ENCODE peak calls at places on chromosomes 11 and 22, in five cellular contexts. G is GM23338, V is A549, C is GM12878, Q is HepG2. J is an unnamed sample.

GRCh38 chr11:29243616-29244015 is 773.2 kb downstream of the KCNA4 start:
- DNase-seq in G (no peak), V (no peak), C (no peak), Q (no peak), J (no peak)

GRCh38 chr22:49420651-49421050 is 407.0 kb downstream of the BRD1 start:
- DNase-seq in G (no peak), V (no peak), C (no peak), Q (no peak), J (no peak)

GRCh38 chr22:37012262-37012904 is 6.9 kb downstream of the TST start:
- DNase-seq in G (no peak), V (no peak), C (no peak), Q (no peak), J (no peak)

GRCh38 chr11:60455531-60456042 is at the start of gene MS4A1:
- DNase-seq in G (no peak), V (no peak), C (peak; percentile 98), Q (no peak), J (no peak)

GRCh38 chr11:67698247-67698646 is 23.8 kb upstream of the ALDH3B2 start:
- DNase-seq in G (peak; percentile 54), V (peak; percentile 34), C (no peak), Q (peak; percentile 49), J (peak; percentile 60)

GRCh38 chr11:129319201-129319600 is 56.4 kb upstream of the BARX2 start:
- DNase-seq in G (no peak), V (no peak), C (no peak), Q (no peak), J (no peak)

GRCh38 chr11:35066029-35066428 is 72.9 kb upstream of the CD44 start:
- DNase-seq in G (no peak), V (no peak), C (no peak), Q (no peak), J (no peak)

GRCh38 chr11:82936261-82936660 is 34.7 kb downstream of the DDIAS start:
- DNase-seq in G (no peak), V (no peak), C (no peak), Q (no peak), J (no peak)

GRCh38 chr22:30222321-30222720 is 24.2 kb downstream of the LIF start:
- DNase-seq in G (no peak), V (no peak), C (no peak), Q (no peak), J (no peak)

GRCh38 chr11:44795803-44796535 is 69.2 kb downstream of the TSPAN18 start:
- DNase-seq in G (no peak), V (no peak), C (no peak), Q (no peak), J (no peak)

GRCh38 chr22:45511847-45512261 is 9.2 kb downstream of the FBLN1 start:
- DNase-seq in G (no peak), V (no peak), C (no peak), Q (no peak), J (no peak)

GRCh38 chr11:65116370-65117205 is 913 bp downstream of the ZNHIT2 start:
- DNase-seq in G (peak; percentile 67), V (no peak), C (no peak), Q (no peak), J (peak; percentile 38)
- TF ChIP-seq JUNB in G (no peak), V (no peak), C (no peak), Q (no peak), J (no peak)

DNA sequence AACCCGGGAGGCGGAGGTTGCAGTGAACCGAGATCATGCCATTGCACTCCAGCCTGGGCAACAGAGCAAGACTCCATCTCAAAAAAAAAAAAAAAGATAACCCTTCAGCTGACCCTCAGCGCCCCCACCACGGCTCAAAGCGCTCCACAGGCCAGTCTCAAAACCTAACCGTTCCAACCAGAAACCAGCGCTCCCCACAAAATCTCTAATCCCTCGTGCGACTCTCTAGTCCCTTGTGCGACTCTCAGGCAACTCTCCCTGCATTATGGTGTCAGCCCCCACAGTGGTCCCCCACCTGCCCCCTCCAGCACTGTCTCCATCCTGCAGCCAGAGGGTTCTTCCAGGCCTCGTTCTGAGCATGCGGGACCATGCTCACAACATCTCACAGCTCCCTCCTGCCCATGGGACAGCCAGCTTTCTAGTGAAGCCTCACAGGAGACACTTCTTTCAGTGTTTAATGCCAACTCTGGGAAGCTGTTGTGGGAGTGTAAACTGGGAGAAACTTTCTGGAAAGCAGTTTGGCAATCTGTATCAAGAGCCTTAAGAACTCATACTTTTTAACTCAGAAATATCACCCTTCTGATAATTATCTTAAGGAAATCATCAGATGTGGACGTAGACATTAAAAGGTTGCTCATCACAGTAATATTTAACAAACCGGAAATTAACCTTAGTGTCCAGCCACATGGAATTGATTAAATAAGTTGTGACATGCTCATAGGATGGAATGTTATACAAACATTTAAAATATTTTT is 4.2 kb upstream of the RASGRP2 start:
- DNase-seq in G (no peak), V (no peak), C (no peak), Q (no peak), J (no peak)
- TF ChIP-seq JUNB in G (no peak), V (no peak), C (no peak), Q (no peak), J (no peak)

DNA sequence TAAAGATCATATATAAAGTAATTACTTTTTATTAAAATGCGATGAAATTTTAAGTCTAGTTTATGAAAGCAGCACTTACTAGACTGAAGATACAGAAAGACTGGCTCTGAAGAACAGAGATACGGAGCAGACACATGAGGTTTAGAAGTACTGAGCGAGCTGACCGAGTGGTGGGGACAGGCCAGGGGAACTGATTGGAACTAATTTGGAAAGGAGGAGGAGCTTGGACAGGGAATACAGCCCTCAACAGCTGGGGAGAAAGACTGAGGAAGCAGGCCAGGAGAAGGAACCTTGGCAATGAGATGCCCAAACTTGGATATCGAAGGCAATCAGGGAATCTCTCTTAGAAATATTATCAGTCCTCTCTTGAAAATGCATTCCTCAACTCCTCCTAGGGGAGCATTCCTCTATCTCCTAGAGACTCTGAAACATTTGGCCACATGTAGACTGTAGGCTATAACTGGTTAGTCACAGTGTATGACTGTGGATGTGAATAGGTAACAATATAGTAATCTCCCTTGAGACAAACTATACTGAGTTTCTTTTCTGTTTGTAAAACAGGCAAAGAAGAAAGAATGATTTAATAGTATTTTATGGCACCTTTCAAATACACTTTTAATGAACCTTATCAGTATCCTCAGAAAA is 284.6 kb downstream of the GUCY1A2 start:
- DNase-seq in G (no peak), V (no peak), C (no peak), Q (no peak), J (no peak)
- TF ChIP-seq JUNB in G (no peak), V (no peak), C (no peak), Q (no peak), J (no peak)

DNA sequence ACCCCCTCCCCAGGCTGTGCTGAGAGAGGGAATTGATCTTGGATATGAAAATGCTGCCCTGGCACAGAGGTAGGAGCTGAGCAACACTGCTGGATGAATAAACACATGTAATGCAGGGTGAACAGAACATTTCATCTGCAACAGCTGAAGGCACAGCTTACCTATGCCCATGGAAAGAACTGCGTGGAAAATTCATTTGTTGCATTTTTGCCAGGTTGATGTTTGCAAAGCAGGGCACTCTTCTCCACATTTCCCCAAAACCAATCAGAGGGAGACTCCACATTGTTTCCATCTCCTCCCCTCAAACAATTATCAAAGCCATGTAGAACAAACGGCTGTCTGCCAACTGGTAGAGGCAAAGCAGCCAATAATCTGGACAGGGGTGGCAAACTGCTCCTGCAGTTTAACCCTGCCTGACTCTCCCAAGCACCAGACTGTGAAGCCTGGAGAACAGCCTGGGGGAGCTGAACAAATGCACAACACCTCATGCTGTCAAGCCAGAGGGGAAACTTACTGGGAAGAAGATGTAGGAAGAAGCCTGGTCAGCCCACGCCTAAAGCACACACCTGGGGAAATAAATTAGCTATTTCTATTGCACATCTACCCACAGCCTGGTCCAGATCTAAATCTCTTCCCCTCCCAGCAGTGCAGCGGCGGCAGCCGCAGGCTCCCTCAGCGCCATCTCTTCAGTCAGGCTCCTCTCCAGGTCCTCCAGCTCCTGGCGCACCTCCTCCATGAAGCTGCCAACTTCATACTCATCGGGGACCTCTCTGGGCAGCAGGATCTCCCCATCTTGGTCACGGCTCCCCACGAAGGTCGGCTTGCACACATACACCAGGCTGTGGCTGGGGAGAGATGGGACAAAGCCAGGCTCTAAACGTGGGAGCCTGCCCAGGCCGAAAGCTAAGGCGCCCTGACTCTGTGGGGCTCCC is 44.3 kb downstream of the DKK3 start:
- DNase-seq in G (no peak), V (no peak), C (no peak), Q (no peak), J (no peak)
- TF ChIP-seq JUNB in G (no peak), V (no peak), C (no peak), Q (no peak), J (no peak)

DNA sequence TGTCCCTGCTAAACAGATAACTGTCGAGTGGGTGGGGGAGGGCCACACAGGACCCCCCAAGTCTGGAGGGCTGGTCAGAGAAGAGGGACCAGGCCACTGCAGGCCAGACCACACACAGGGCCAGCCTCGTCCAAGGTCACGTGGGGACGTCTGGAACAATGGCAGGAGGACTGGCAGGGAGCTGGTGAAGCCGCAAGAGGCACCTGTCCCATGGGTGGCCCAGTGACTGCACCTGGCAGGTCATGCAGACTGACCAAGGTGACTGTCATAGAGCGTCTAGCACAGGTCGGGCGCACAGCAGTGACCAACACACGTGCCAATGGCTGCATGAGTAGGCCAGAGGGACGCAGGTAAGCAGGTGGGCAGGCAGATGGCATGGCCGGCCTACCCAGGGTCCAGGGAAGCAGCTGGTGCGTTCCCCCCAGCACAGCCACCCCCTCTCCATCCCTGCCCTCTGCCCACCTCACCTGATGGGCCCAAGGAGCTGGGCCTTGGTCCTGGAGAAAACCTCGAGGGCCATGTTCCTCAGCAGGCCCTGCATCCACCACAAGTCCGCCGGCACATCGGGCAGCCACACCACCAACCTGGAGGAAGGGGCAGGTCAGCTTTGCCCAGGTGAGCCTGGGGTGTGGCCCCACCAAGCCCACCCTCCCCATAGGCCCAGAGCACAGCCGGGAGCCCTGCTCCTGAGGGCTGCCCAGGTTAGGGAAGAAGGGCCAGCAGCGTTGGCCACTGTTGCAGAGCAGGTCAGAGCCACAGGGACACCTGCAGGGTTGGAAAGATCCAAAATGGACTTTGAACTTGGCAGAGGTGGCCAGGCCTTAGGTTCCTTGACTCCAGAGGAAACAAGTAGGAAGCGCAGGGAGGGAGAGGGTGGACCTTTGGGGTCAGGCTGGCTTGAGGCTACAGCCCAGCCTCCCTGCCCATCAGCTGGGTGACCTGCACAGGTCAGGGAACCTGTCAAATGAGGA is 10.4 kb downstream of the PNPLA5 start:
- DNase-seq in G (no peak), V (no peak), C (no peak), Q (no peak), J (no peak)
- TF ChIP-seq JUNB in G (no peak), V (no peak), C (no peak), Q (no peak), J (no peak)

DNA sequence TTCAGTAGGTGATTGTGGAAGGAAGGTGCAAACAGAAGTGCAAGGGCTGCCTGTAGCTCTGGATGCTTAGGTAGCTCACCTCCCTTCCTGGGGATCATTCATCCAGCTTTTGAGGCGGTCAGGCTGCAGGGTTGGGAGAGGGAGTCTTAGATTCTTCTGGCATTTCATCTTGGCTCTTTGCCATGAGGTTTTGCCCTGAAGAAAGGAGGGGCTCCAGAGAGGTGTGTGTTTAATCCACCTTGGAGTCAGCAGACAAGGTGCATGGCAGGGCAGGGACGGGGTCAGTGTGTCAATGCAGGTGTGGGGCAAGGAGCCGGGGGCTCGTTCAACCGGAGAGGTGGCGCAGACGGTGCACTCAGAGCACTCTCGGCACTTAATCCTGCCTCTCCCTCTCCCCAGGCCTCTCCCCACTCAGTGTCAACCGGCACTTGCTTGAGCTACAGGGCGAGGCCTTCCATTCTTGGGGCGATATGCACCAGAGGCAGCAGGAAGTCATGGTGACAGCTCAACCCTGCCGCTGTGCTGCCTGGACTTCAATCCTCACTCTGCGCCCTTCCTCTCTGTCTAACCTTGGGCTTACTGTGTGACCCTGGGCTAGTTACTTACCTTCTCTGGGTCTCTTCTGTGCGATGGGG is 7.2 kb downstream of the ADAMTS15 start:
- DNase-seq in G (no peak), V (no peak), C (no peak), Q (no peak), J (no peak)
- TF ChIP-seq JUNB in G (no peak), V (no peak), C (no peak), Q (no peak), J (no peak)

GRCh38 chr11:74685338-74685737 is 45.9 kb downstream of the CHRDL2 start:
- DNase-seq in G (no peak), V (no peak), C (no peak), Q (no peak), J (no peak)
- TF ChIP-seq JUNB in G (no peak), V (no peak), C (no peak), Q (no peak), J (no peak)

J was measured in K562.